ENCODE peak calls at places on chromosomes 2 and 18, in eight cellular contexts. M is ACHN; E is cardiac fibroblast; Y is T-helper 2 cell; U is breast epithelium; W is foreskin fibroblast; Z is stimulated activated CD8-positive, alpha-beta memory T cell treated with anti-CD3 and anti-CD28 coated beads, Interleukin-4, amount 100 ng/mL, for 4 hours; J is HuH-7.5. D is an unnamed sample.

GRCh38 chr2:216548901-216549321 is 50.3 kb downstream of the RPL37A start:
- DNase-seq in E (no peak), W (no peak), U (no peak), Z (no peak), J (no peak), Y (no peak), M (no peak), D (no peak)

GRCh38 chr2:193980599-193980998 is 1676.4 kb upstream of the SLC39A10 start:
- DNase-seq in W (no peak), Z (no peak), E (no peak), M (no peak), J (no peak), U (no peak), Y (no peak), D (no peak)

GRCh38 chr2:86747708-86748627 is 27.9 kb downstream of the RMND5A start:
- DNase-seq in U (no peak), Z (no peak), J (no peak), W (peak; percentile 69), Y (no peak), E (peak; percentile 81), M (peak; percentile 26), D (peak; percentile 48)

GRCh38 chr18:73986711-73987110 is 160.9 kb downstream of the FBXO15 start:
- DNase-seq in Z (no peak), W (peak; percentile 31), J (no peak), U (no peak), M (no peak), Y (no peak), E (no peak), D (no peak)

GRCh38 chr2:213202006-213202405 is 50.6 kb upstream of the IKZF2 start:
- DNase-seq in Y (no peak), U (no peak), W (no peak), M (no peak), Z (no peak), E (peak; percentile 34), J (no peak), D (no peak)

GRCh38 chr2:234973008-234973407 is 21.2 kb downstream of the SH3BP4 start:
- DNase-seq in Y (no peak), J (no peak), U (no peak), W (no peak), M (peak; percentile 54), Z (no peak), E (no peak), D (no peak)

GRCh38 chr18:26017929-26018328 is 72.5 kb downstream of the SS18 start:
- DNase-seq in Z (no peak), J (no peak), M (peak; percentile 17), E (no peak), W (no peak), Y (no peak), U (no peak), D (peak; percentile 9)

GRCh38 chr2:98445167-98445522 is 487 bp downstream of the INPP4A start:
- DNase-seq in W (no peak), E (peak; percentile 28), J (peak; percentile 51), Y (no peak), M (peak; percentile 33), U (no peak), Z (no peak), D (no peak)

GRCh38 chr2:9179572-9180201 is 26.9 kb upstream of the ASAP2 start:
- DNase-seq in Z (no peak), W (peak; percentile 94), M (peak; percentile 52), U (no peak), E (peak; percentile 93), Y (no peak), J (no peak), D (peak; percentile 22)

GRCh38 chr2:41116106-41116797 is 664.4 kb upstream of the SLC8A1 start:
- DNase-seq in J (no peak), W (no peak), Y (no peak), U (no peak), Z (no peak), E (no peak), M (no peak), D (no peak)

GRCh38 chr2:134707330-134707676 is 11.5 kb downstream of the TMEM163 start:
- DNase-seq in U (no peak), J (no peak), W (no peak), M (no peak), Z (no peak), E (no peak), Y (no peak), D (no peak)

GRCh38 chr18:55079481-55080350 is 120.5 kb upstream of the CCDC68 start:
- DNase-seq in E (no peak), M (no peak), Z (no peak), Y (no peak), W (no peak), J (no peak), U (no peak), D (no peak)

GRCh38 chr2:20013061-20013721 is 723 bp upstream of the MATN3 start:
- DNase-seq in E (no peak), U (no peak), J (no peak), W (no peak), M (no peak), Y (no peak), Z (no peak), D (no peak)

GRCh38 chr2:164896634-164897033 is 55.0 kb upstream of the COBLL1 start:
- DNase-seq in Y (no peak), E (peak; percentile 42), U (no peak), M (peak; percentile 63), W (peak; percentile 62), Z (no peak), J (no peak), D (peak; percentile 46)

D was measured in dermis microvascular lymphatic vessel endothelial cell.